ENCODE peak calls at places on chromosome 22, in nine cellular contexts. P, V, G, B, Y, L, Z, E and M are unnamed samples.

GRCh38 chr22:43197271-43197941 is 10.5 kb upstream of the TTLL12 start:
- DNase-seq in G (no peak), Y (no peak), Z (no peak), P (no peak), B (no peak), E (no peak), V (no peak), L (no peak), M (no peak)

GRCh38 chr22:38467904-38468760 is at the start of gene KDELR3:
- DNase-seq in P (peak), G (peak), Z (peak), V (peak), E (no peak), Y (peak), L (no peak), B (peak), M (no peak)

GRCh38 chr22:32951081-32951806 is 106.9 kb downstream of the SYN3 start:
- DNase-seq in L (no peak), Y (peak), B (peak), G (peak), V (no peak), E (no peak), P (no peak), Z (no peak), M (no peak)

GRCh38 chr22:41742918-41743317 is 43.6 kb downstream of the MEI1 start:
- DNase-seq in G (no peak), L (no peak), Y (no peak), V (no peak), E (no peak), Z (no peak), P (no peak), B (peak), M (no peak)

GRCh38 chr22:26068571-26068970 is 100.7 kb upstream of the SEZ6L start:
- DNase-seq in Y (no peak), E (no peak), B (no peak), P (no peak), G (no peak), L (no peak), V (no peak), Z (no peak), M (no peak)

GRCh38 chr22:44391481-44392445 is 79.0 kb upstream of the SHISAL1 start:
- DNase-seq in L (no peak), Y (no peak), B (peak), V (no peak), G (no peak), P (no peak), E (no peak), Z (no peak), M (no peak)

GRCh38 chr22:23816552-23816976 is 22.2 kb downstream of the DERL3 start:
- DNase-seq in P (no peak), Z (no peak), E (no peak), G (no peak), Y (no peak), L (no peak), B (no peak), V (no peak), M (no peak)

GRCh38 chr22:31960767-31961166 is 16.4 kb downstream of the YWHAH start:
- DNase-seq in P (no peak), E (no peak), G (no peak), Z (no peak), V (no peak), B (no peak), Y (no peak), L (no peak), M (no peak)

GRCh38 chr22:46259374-46259773 is 3.8 kb downstream of the PKDREJ start:
- DNase-seq in Z (no peak), V (no peak), B (no peak), G (no peak), E (no peak), P (no peak), L (no peak), Y (no peak), M (no peak)

GRCh38 chr22:23401111-23401909 is 178.8 kb downstream of the IGLL1 start:
- DNase-seq in E (no peak), P (no peak), Y (no peak), V (no peak), L (peak), G (no peak), Z (peak), B (peak), M (no peak)

GRCh38 chr22:50455201-50455600 is 19.6 kb downstream of the SBF1 start:
- DNase-seq in V (no peak), Z (no peak), B (no peak), Y (no peak), E (no peak), L (no peak), P (no peak), G (no peak), M (no peak)

GRCh38 chr22:36339171-36340065 is 48.3 kb downstream of the MYH9 start:
- DNase-seq in P (peak), G (no peak), Z (no peak), Y (peak), B (no peak), V (no peak), E (no peak), L (peak), M (no peak)

GRCh38 chr22:22955866-22956535 is 68.4 kb downstream of the IGLL5 start:
- DNase-seq in E (peak), Y (peak), P (peak), B (peak), L (peak), V (peak), G (peak), Z (peak), M (peak)

GRCh38 chr22:46381142-46381541 is 45.6 kb downstream of the TRMU start:
- DNase-seq in L (no peak), G (no peak), V (no peak), Y (no peak), E (no peak), B (no peak), Z (peak), P (no peak), M (no peak)

GRCh38 chr22:49881856-49882255 is 28.2 kb downstream of the ZBED4 start:
- DNase-seq in V (no peak), E (no peak), Y (no peak), L (no peak), B (no peak), G (no peak), Z (no peak), P (no peak), M (no peak)

GRCh38 chr22:32546480-32546879 is 71.9 kb downstream of the FBXO7 start:
- DNase-seq in G (no peak), V (no peak), Z (no peak), L (no peak), B (no peak), E (no peak), Y (no peak), P (no peak), M (no peak)

GRCh38 chr22:43945632-43946390 is 9.4 kb upstream of the SAMM50 start:
- DNase-seq in E (peak), Z (peak), G (peak), B (peak), V (peak), L (no peak), Y (peak), P (peak), M (peak)

GRCh38 chr22:38262051-38262795 is 10.6 kb downstream of the TMEM184B start:
- DNase-seq in Y (peak), V (no peak), P (peak), L (no peak), B (peak), Z (peak), E (no peak), G (no peak), M (no peak)

GRCh38 chr22:41411021-41411851 is 29.5 kb downstream of the TEF start:
- DNase-seq in V (no peak), B (no peak), G (no peak), L (no peak), Y (no peak), P (no peak), Z (no peak), E (no peak), M (no peak)

GRCh38 chr22:32204211-32204855 is 540 bp downstream of the RFPL2 start:
- DNase-seq in E (no peak), V (no peak), B (peak), P (no peak), Y (no peak), Z (no peak), G (no peak), L (no peak), M (no peak)

GRCh38 chr22:21573293-21573734 is 5.8 kb downstream of the UBE2L3 start:
- DNase-seq in G (no peak), E (no peak), V (no peak), Z (no peak), B (no peak), Y (no peak), L (no peak), P (no peak), M (no peak)

GRCh38 chr22:26763633-26764295 is 106.4 kb downstream of the MIAT start:
- DNase-seq in L (peak), E (no peak), G (no peak), Y (no peak), Z (peak), V (no peak), P (no peak), B (no peak), M (no peak)

GRCh38 chr22:30276041-30276440 is 9.4 kb upstream of the OSM start:
- DNase-seq in P (no peak), Z (no peak), E (no peak), G (no peak), B (no peak), V (no peak), L (no peak), Y (no peak), M (no peak)

GRCh38 chr22:36331912-36332622 is 55.7 kb downstream of the MYH9 start:
- DNase-seq in Y (peak), V (no peak), B (no peak), G (peak), E (peak), P (no peak), L (no peak), Z (peak), M (peak)

GRCh38 chr22:21444701-21445436 is 22.3 kb upstream of the TMEM191C start:
- DNase-seq in V (no peak), E (no peak), L (no peak), B (peak), Y (no peak), P (no peak), Z (no peak), G (peak), M (no peak)

GRCh38 chr22:20430641-20431519 is 6.7 kb downstream of the SCARF2 start:
- DNase-seq in B (peak), Z (peak), Y (peak), L (no peak), P (peak), V (peak), G (peak), E (peak), M (peak)

GRCh38 chr22:37209140-37209845 is 3.0 kb downstream of the SSTR3 start:
- DNase-seq in V (no peak), E (no peak), Z (no peak), G (no peak), B (no peak), L (no peak), Y (no peak), P (no peak), M (no peak)

GRCh38 chr22:22397292-22397870 is 111.2 kb downstream of the ZNF280B start:
- DNase-seq in P (no peak), E (no peak), V (no peak), L (no peak), G (no peak), Z (peak), B (no peak), Y (no peak), M (no peak)

GRCh38 chr22:27245056-27245455 is 556.5 kb downstream of the MN1 start:
- DNase-seq in P (no peak), L (no peak), E (no peak), Y (no peak), V (no peak), B (no peak), Z (no peak), G (no peak), M (no peak)

GRCh38 chr22:26308467-26308866 is 120.6 kb upstream of the ASPHD2 start:
- DNase-seq in V (no peak), B (no peak), Z (no peak), E (no peak), G (no peak), L (no peak), P (no peak), Y (no peak), M (no peak)

GRCh38 chr22:50317674-50318073 is 9.1 kb downstream of the DENND6B start:
- DNase-seq in E (no peak), Y (no peak), V (no peak), P (no peak), Z (no peak), G (no peak), B (no peak), L (no peak), M (no peak)

GRCh38 chr22:41290262-41291221 is 4.6 kb upstream of the RANGAP1 start:
- DNase-seq in P (no peak), E (no peak), L (peak), G (no peak), B (peak), Y (no peak), Z (peak), V (no peak), M (no peak)

GRCh38 chr22:50119768-50120251 is 30.0 kb downstream of the MOV10L1 start:
- DNase-seq in B (no peak), Z (no peak), L (no peak), Y (no peak), P (no peak), E (no peak), G (no peak), V (no peak), M (no peak)